ENCODE peak calls at places on chromosome 5, in nine cellular contexts. H is stomach, T is transverse colon, J is ovary, G is GM12878, V is tibial nerve, F is sigmoid colon, U is H1, I is suprapubic skin. S is an unnamed sample.

GRCh38 chr5:128163991-128164390 is 80.4 kb downstream of the SLC12A2 start:
- DNase-seq in H (no peak), T (no peak), J (no peak), G (no peak), V (no peak), F (no peak), U (no peak), I (no peak), S (no peak)

GRCh38 chr5:1912951-1913565 is 30.3 kb upstream of the IRX4 start:
- DNase-seq in H (no peak), T (no peak), J (no peak), G (no peak), V (no peak), F (peak), U (no peak), I (peak), S (no peak)

GRCh38 chr5:112006721-112007120 is 249.7 kb upstream of the NREP start:
- DNase-seq in H (no peak), T (no peak), J (no peak), G (no peak), V (no peak), F (no peak), U (no peak), I (no peak), S (no peak)

GRCh38 chr5:147188200-147189108 is 46.4 kb upstream of the STK32A start:
- DNase-seq in H (peak), T (peak), J (peak), G (no peak), V (peak), F (no peak), U (no peak), I (no peak), S (peak)

GRCh38 chr5:89211836-89212235 is 328.9 kb upstream of the MEF2C start:
- DNase-seq in H (no peak), T (no peak), J (no peak), G (no peak), V (no peak), F (no peak), U (no peak), I (no peak), S (no peak)

GRCh38 chr5:104198156-104198555 is 635.6 kb upstream of the NUDT12 start:
- DNase-seq in H (no peak), T (no peak), J (no peak), G (no peak), V (no peak), F (no peak), U (no peak), I (no peak), S (no peak)

GRCh38 chr5:174769005-174769404 is 44.6 kb downstream of the MSX2 start:
- DNase-seq in H (no peak), T (no peak), J (no peak), G (no peak), V (no peak), F (no peak), U (no peak), I (no peak), S (no peak)

GRCh38 chr5:144142030-144142825 is 28.2 kb downstream of the YIPF5 start:
- DNase-seq in H (no peak), T (no peak), J (no peak), G (peak), V (no peak), F (no peak), U (no peak), I (no peak), S (peak)

GRCh38 chr5:38433160-38433861 is 123.1 kb downstream of the LIFR start:
- DNase-seq in H (no peak), T (no peak), J (peak), G (no peak), V (no peak), F (peak), U (no peak), I (no peak), S (no peak)

GRCh38 chr5:55821731-55822512 is 29.2 kb upstream of the IL31RA start:
- DNase-seq in H (peak), T (no peak), J (no peak), G (no peak), V (no peak), F (no peak), U (no peak), I (no peak), S (peak)

GRCh38 chr5:160423025-160423554 is 1.4 kb downstream of the PTTG1 start:
- DNase-seq in H (no peak), T (no peak), J (no peak), G (no peak), V (no peak), F (no peak), U (no peak), I (no peak), S (no peak)

GRCh38 chr5:1090538-1090937 is 21.3 kb downstream of the SLC12A7 start:
- DNase-seq in H (no peak), T (no peak), J (no peak), G (no peak), V (no peak), F (no peak), U (no peak), I (no peak), S (no peak)

GRCh38 chr5:179368806-179369529 is 23.7 kb upstream of the ADAMTS2 start:
- DNase-seq in H (no peak), T (no peak), J (no peak), G (no peak), V (no peak), F (peak), U (no peak), I (no peak), S (no peak)

GRCh38 chr5:141382469-141383294 is at the start of gene PCDHGA7:
- DNase-seq in H (no peak), T (no peak), J (no peak), G (no peak), V (no peak), F (peak), U (no peak), I (no peak), S (peak)

GRCh38 chr5:175104682-175105081 is 339.3 kb downstream of the DRD1 start:
- DNase-seq in H (no peak), T (no peak), J (no peak), G (no peak), V (no peak), F (no peak), U (no peak), I (no peak), S (no peak)

GRCh38 chr5:91025956-91026355 is 357.2 kb downstream of the ARRDC3 start:
- DNase-seq in H (no peak), T (no peak), J (no peak), G (no peak), V (no peak), F (no peak), U (no peak), I (no peak), S (no peak)

GRCh38 chr5:41788800-41789395 is 81.3 kb downstream of the OXCT1 start:
- DNase-seq in H (no peak), T (no peak), J (no peak), G (no peak), V (no peak), F (no peak), U (no peak), I (no peak), S (no peak)

GRCh38 chr5:128778474-128778873 is 186.8 kb upstream of the SLC27A6 start:
- DNase-seq in H (no peak), T (no peak), J (no peak), G (no peak), V (no peak), F (no peak), U (no peak), I (no peak), S (no peak)

GRCh38 chr5:157748740-157749461 is 5.4 kb downstream of the LSM11 start:
- DNase-seq in H (no peak), T (no peak), J (no peak), G (no peak), V (no peak), F (no peak), U (no peak), I (no peak), S (no peak)

GRCh38 chr5:72302171-72302570 is 17.9 kb downstream of the MRPS27 start:
- DNase-seq in H (no peak), T (no peak), J (no peak), G (no peak), V (no peak), F (no peak), U (peak), I (no peak), S (no peak)

GRCh38 chr5:110087829-110088228 is 398.1 kb downstream of the MAN2A1 start:
- DNase-seq in H (no peak), T (no peak), J (peak), G (no peak), V (peak), F (no peak), U (no peak), I (no peak), S (no peak)

DNA sequence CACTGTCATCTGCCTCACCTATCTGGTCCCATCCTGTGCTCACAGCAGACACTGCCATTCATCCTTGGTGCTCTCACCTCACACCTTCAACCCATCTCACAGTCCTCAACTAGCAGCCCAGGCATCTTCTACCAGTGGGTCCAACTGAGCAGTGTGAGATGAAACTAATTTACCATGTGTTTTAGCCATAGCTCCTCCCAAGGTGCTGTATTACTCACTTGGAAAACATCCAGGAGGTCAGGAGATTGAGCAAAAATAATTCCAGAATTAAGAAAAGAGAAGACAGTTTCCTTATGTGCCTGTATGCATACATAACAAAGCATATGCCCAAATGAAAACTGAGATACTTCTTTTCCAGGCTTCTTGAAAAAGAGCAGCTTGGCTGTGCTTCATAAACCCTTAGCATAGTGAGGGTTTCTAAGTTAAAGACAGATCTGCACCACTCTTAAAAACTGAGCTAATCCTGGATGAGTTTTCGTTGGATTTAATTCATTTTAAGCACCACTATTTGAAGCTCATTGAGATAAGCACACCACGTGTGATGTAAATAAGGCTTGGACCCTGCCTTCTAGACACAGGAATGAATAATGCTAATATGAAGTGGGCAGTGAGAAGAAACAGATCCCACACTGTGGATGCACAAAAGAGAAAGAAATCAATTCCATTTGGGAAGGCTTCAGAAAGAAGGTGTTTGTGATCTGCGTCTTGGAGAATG is 119.4 kb downstream of the ADAMTS12 start:
- DNase-seq in H (no peak), T (no peak), J (no peak), G (no peak), V (no peak), F (no peak), U (no peak), I (no peak), S (no peak)
- TF ChIP-seq EP300 in H (no peak), T (no peak), J (no peak), G (no peak), V (no peak), F (no peak), U (no peak), I (no peak), S (no peak)

DNA sequence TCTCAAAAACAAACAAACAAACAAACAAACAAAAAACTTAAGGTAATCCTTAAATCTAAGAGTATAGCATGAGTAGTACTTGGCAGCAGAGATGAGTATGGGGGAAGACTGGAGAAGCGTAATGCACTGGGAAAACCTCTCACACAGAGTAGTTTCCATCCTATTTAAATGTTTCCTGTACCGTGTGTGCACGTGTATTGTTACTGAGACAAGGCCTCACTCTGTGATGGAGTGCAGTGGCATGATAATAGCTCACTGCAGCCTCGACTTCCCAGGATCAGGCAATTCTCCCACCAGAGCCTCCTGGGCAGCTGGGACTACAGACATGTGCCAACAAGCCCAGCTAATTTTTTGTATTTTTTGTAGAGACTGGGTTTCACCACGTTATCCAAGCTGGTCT is 2.9 kb downstream of the UIMC1 start:
- DNase-seq in H (no peak), T (no peak), J (no peak), G (no peak), V (no peak), F (no peak), U (no peak), I (no peak), S (no peak)
- TF ChIP-seq EP300 in H (no peak), T (no peak), J (no peak), G (no peak), V (no peak), F (no peak), U (no peak), I (no peak), S (no peak)

GRCh38 chr5:126677101-126677500 is 76.4 kb downstream of the PHAX start:
- DNase-seq in H (no peak), T (no peak), J (no peak), G (no peak), V (no peak), F (no peak), U (no peak), I (no peak), S (no peak)

GRCh38 chr5:126686451-126687126 is 85.8 kb downstream of the PHAX start:
- DNase-seq in H (no peak), T (no peak), J (no peak), G (peak), V (no peak), F (no peak), U (no peak), I (no peak), S (no peak)

GRCh38 chr5:126680215-126680817 is 79.6 kb downstream of the PHAX start:
- DNase-seq in H (no peak), T (peak), J (no peak), G (peak), V (no peak), F (no peak), U (no peak), I (no peak), S (no peak)

GRCh38 chr5:126683912-126684311 is 83.2 kb downstream of the PHAX start:
- DNase-seq in H (no peak), T (no peak), J (no peak), G (no peak), V (no peak), F (no peak), U (no peak), I (no peak), S (no peak)

DNA sequence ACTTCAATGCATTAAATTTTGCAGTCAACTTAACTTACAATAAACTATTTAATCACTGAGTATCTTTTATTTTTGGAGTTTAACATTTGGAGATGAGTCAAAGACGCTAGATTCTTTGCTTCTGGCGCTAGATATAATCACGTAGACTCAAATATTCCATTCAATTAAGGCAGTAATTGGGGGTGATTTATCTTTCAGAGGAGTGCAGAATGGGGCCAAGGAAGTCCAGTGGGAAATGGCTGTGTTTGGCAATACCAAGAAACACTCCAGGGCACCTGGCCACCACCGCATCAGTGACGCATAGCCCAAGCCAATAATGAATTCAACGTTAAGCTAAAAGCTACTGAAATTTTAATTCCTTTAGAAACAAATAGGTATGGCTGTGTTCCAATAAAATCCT is 81.2 kb downstream of the PHAX start:
- DNase-seq in H (no peak), T (no peak), J (no peak), G (no peak), V (no peak), F (no peak), U (no peak), I (no peak), S (no peak)
- TF ChIP-seq EP300 in H (no peak), T (no peak), J (no peak), G (no peak), V (no peak), F (no peak), U (no peak), I (no peak), S (no peak)

DNA sequence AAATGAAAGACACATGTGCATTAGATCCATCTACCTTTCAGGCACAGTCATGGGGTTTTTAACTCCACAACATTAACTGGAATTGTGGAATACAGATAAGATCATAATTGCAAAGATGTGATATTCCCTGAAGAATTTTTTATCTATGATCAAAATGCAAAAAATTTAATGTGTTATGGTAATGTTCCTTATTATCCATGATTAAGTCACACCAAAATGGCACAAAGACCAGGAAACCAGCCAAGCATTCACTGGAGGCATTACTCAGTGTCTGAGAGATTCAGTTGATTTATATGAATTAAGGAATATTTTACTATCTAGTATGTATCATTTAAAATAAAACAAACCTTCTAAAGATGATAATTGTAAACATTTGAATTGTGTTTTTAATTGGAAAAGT is 149.9 kb upstream of the VCAN start:
- DNase-seq in H (no peak), T (no peak), J (no peak), G (no peak), V (no peak), F (no peak), U (no peak), I (no peak), S (no peak)
- TF ChIP-seq EP300 in H (no peak), T (no peak), J (no peak), G (no peak), V (no peak), F (no peak), U (no peak), I (no peak), S (no peak)

DNA sequence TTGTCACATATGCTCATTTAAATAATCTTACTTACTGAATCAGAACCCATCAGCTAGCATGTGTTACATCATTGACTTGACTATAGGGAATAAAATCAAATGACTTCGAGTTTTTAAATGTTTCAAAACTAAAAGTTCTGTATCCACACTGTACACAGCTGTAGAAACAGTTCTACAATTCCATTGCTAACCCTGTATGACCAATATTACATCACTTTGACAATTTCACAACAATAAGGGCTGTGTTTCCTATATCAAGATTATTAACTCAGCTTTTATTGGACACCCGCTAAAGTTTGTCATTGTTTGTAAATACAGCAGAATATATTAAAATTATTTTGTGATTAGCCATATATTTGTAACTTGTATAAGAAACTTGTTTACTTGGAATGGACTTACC is 540.8 kb downstream of the PRELID2 start:
- DNase-seq in H (no peak), T (no peak), J (no peak), G (no peak), V (no peak), F (no peak), U (no peak), I (no peak), S (no peak)
- TF ChIP-seq EP300 in H (no peak), T (no peak), J (no peak), G (no peak), V (no peak), F (no peak), U (no peak), I (no peak), S (no peak)

GRCh38 chr5:103041071-103041676 is 78.8 kb downstream of the GIN1 start:
- DNase-seq in H (no peak), T (no peak), J (no peak), G (no peak), V (no peak), F (no peak), U (no peak), I (no peak), S (peak)
- TF ChIP-seq EP300 in H (no peak), T (no peak), J (no peak), G (no peak), V (no peak), F (no peak), U (no peak), I (no peak), S (no peak)

DNA sequence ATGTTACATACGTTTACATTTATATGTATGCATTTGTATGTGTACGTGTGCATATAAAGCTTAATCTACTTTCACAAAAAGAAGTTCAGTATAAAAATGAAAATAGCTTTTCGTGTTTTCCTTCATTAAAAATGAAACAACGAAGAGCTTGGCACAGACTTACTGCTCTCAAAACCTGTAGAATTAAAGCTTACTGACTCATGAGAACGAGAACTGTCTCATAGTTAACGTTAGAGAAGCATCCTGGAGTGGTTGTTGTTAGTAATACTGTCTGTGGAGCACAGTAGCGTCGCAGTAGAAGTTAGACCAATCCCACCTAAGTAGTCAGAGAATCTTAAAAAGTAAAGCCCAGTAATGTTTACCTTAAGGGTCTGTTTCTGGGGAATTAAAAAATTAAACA is 1.3 kb downstream of the MAT2B start:
- DNase-seq in H (no peak), T (no peak), J (no peak), G (no peak), V (no peak), F (no peak), U (no peak), I (no peak), S (no peak)
- TF ChIP-seq EP300 in H (no peak), T (no peak), J (no peak), G (no peak), V (no peak), F (no peak), U (no peak), I (no peak), S (no peak)

GRCh38 chr5:148583421-148583965 is 70.8 kb downstream of the HTR4 start:
- DNase-seq in H (no peak), T (no peak), J (no peak), G (no peak), V (no peak), F (no peak), U (no peak), I (no peak), S (no peak)
- TF ChIP-seq EP300 in H (no peak), T (no peak), J (no peak), G (no peak), V (no peak), F (no peak), U (no peak), I (no peak), S (no peak)

GRCh38 chr5:61790678-61791077 is 458.6 kb downstream of the ZSWIM6 start:
- DNase-seq in H (peak), T (peak), J (no peak), G (no peak), V (no peak), F (no peak), U (no peak), I (no peak), S (peak)
- TF ChIP-seq EP300 in H (no peak), T (no peak), J (no peak), G (peak), V (no peak), F (no peak), U (no peak), I (no peak), S (no peak)